ENCODE peak calls at places on chromosomes 13 and 19, in four cellular contexts. C, A, I and Z are unnamed samples.

GRCh38 chr19:49430678-49431329 is 5.6 kb downstream of the GFY start:
- ATAC-seq in A (no peak), I (no peak), C (no peak), Z (no peak)

GRCh38 chr19:50213925-50214324 is 10.5 kb downstream of the MYH14 start:
- ATAC-seq in C (no peak), I (no peak), A (no peak), Z (no peak)

GRCh38 chr19:14545716-14546082 is 16.3 kb downstream of the TECR start:
- ATAC-seq in A (peak), C (no peak), I (no peak), Z (no peak)

GRCh38 chr13:30892966-30893365 is 13.1 kb upstream of the MEDAG start:
- ATAC-seq in C (peak), A (peak), I (no peak), Z (peak)

GRCh38 chr19:34067861-34068271 is 104.4 kb upstream of the LSM14A start:
- ATAC-seq in I (no peak), C (no peak), A (no peak), Z (no peak)

GRCh38 chr19:2591537-2592291 is 110.8 kb downstream of the GNG7 start:
- ATAC-seq in I (no peak), C (no peak), A (peak), Z (no peak)

GRCh38 chr13:28204690-28205443 is 66.5 kb downstream of the PAN3 start:
- ATAC-seq in C (no peak), A (no peak), I (peak), Z (no peak)

GRCh38 chr19:35436477-35437141 is 11.4 kb upstream of the FFAR2 start:
- ATAC-seq in I (peak), A (peak), C (peak), Z (peak)

GRCh38 chr19:34513767-34514166 is 32.2 kb downstream of the WTIP start:
- ATAC-seq in I (no peak), C (no peak), A (no peak), Z (no peak)

GRCh38 chr19:43699506-43700367 is 16.1 kb upstream of the IRGC start:
- ATAC-seq in C (no peak), I (no peak), A (peak), Z (peak)

GRCh38 chr19:46204008-46204407 is 25.5 kb upstream of the IGFL1 start:
- ATAC-seq in I (no peak), C (no peak), A (no peak), Z (no peak)

GRCh38 chr19:1251503-1252220 is 3.3 kb downstream of the MIDN start:
- ATAC-seq in C (no peak), A (peak), I (peak), Z (no peak)

GRCh38 chr13:71852082-71852481 is 14.9 kb downstream of the DACH1 start:
- ATAC-seq in C (no peak), I (no peak), A (no peak), Z (no peak)

GRCh38 chr13:50707533-50708096 is 135.9 kb downstream of the DLEU7 start:
- ATAC-seq in A (no peak), I (no peak), C (no peak), Z (no peak)

GRCh38 chr13:97844151-97844550 is 109.3 kb upstream of the IPO5 start:
- ATAC-seq in I (no peak), C (no peak), A (no peak), Z (no peak)

GRCh38 chr19:54373781-54374266 is 9.1 kb upstream of the LAIR1 start:
- ATAC-seq in A (peak), C (peak), I (no peak), Z (peak)

GRCh38 chr13:113876341-113877148 is 12.7 kb upstream of the GAS6 start:
- ATAC-seq in I (peak), C (no peak), A (no peak), Z (no peak)

GRCh38 chr13:114077938-114078335 is 54.5 kb downstream of the RASA3 start:
- ATAC-seq in I (no peak), C (no peak), A (no peak), Z (peak)

GRCh38 chr13:110885966-110886365 is 28.9 kb downstream of the ANKRD10 start:
- ATAC-seq in I (no peak), A (peak), C (no peak), Z (no peak)

GRCh38 chr19:16436780-16437179 is 35.0 kb downstream of the EPS15L1 start:
- ATAC-seq in C (no peak), A (no peak), I (no peak), Z (no peak)

GRCh38 chr19:51111606-51112005 is 3.4 kb upstream of the CTU1 start:
- ATAC-seq in I (no peak), C (no peak), A (no peak), Z (no peak)